ENCODE peak calls at places on chromosomes 7 and 10, in four cellular contexts. One of them, this sample, is unnamed.

GRCh38 chr10:84108797-84109196 is 30.5 kb upstream of the GHITM start:
- DNase-seq in A172: no peak
- DNase-seq in NAMALWA: no peak
- DNase-seq in NCI-H1694: no peak
- DNase-seq in this sample: no peak

GRCh38 chr10:83765711-83766110 is 373.6 kb upstream of the GHITM start:
- DNase-seq in A172: peak
- DNase-seq in NAMALWA: no peak
- DNase-seq in NCI-H1694: no peak
- DNase-seq in this sample: no peak

GRCh38 chr10:58513189-58514101 is 773 bp downstream of the BICC1 start:
- DNase-seq in A172: no peak
- DNase-seq in NAMALWA: no peak
- DNase-seq in NCI-H1694: no peak
- DNase-seq in this sample: no peak

GRCh38 chr7:101104799-101105198 is 19.5 kb downstream of the TRIM56 start:
- DNase-seq in A172: peak
- DNase-seq in NAMALWA: no peak
- DNase-seq in NCI-H1694: no peak
- DNase-seq in this sample: no peak

GRCh38 chr10:122152544-122152943 is 118.6 kb upstream of the BTBD16 start:
- DNase-seq in A172: no peak
- DNase-seq in NAMALWA: no peak
- DNase-seq in NCI-H1694: peak
- DNase-seq in this sample: peak

GRCh38 chr10:96374985-96375830 is 16.4 kb upstream of the OPALIN start:
- DNase-seq in A172: peak
- DNase-seq in NAMALWA: peak
- DNase-seq in NCI-H1694: peak
- DNase-seq in this sample: peak

GRCh38 chr10:23294638-23295247 is 49.9 kb downstream of the C10orf67 start:
- DNase-seq in A172: no peak
- DNase-seq in NAMALWA: peak
- DNase-seq in NCI-H1694: no peak
- DNase-seq in this sample: no peak

GRCh38 chr7:27182861-27183681 is 2.0 kb downstream of the HOXA11 start:
- DNase-seq in A172: no peak
- DNase-seq in NAMALWA: no peak
- DNase-seq in NCI-H1694: no peak
- DNase-seq in this sample: no peak

GRCh38 chr7:68438016-68438415 is 1160.3 kb upstream of the AUTS2 start:
- DNase-seq in A172: no peak
- DNase-seq in NAMALWA: no peak
- DNase-seq in NCI-H1694: no peak
- DNase-seq in this sample: no peak

GRCh38 chr10:78955206-78955605 is 113.6 kb upstream of the ZMIZ1 start:
- DNase-seq in A172: no peak
- DNase-seq in NAMALWA: no peak
- DNase-seq in NCI-H1694: no peak
- DNase-seq in this sample: no peak

GRCh38 chr10:33665512-33665911 is 331.0 kb upstream of the NRP1 start:
- DNase-seq in A172: no peak
- DNase-seq in NAMALWA: no peak
- DNase-seq in NCI-H1694: no peak
- DNase-seq in this sample: no peak

GRCh38 chr10:57952741-57953140 is 315.0 kb downstream of the IPMK start:
- DNase-seq in A172: no peak
- DNase-seq in NAMALWA: no peak
- DNase-seq in NCI-H1694: no peak
- DNase-seq in this sample: no peak

GRCh38 chr7:24778543-24779282 is 21.4 kb upstream of the GSDME start:
- DNase-seq in A172: peak
- DNase-seq in NAMALWA: peak
- DNase-seq in NCI-H1694: no peak
- DNase-seq in this sample: no peak

GRCh38 chr10:31590023-31590800 is 271.2 kb downstream of the ZEB1 start:
- DNase-seq in A172: no peak
- DNase-seq in NAMALWA: no peak
- DNase-seq in NCI-H1694: no peak
- DNase-seq in this sample: no peak

GRCh38 chr10:101063548-101064414 is 2.0 kb downstream of the KAZALD1 start:
- DNase-seq in A172: no peak
- DNase-seq in NAMALWA: no peak
- DNase-seq in NCI-H1694: no peak
- DNase-seq in this sample: no peak

GRCh38 chr7:97844036-97844435 is 28.2 kb downstream of the ASNS start:
- DNase-seq in A172: no peak
- DNase-seq in NAMALWA: no peak
- DNase-seq in NCI-H1694: no peak
- DNase-seq in this sample: no peak

GRCh38 chr10:68471586-68472408 is at the start of gene DNA2:
- DNase-seq in A172: peak
- DNase-seq in NAMALWA: peak
- DNase-seq in NCI-H1694: peak
- DNase-seq in this sample: peak

GRCh38 chr7:139645572-139646523 is 122.4 kb downstream of the CLEC2L start:
- DNase-seq in A172: peak
- DNase-seq in NAMALWA: peak
- DNase-seq in NCI-H1694: peak
- DNase-seq in this sample: peak

GRCh38 chr7:36188266-36188665 is 35.2 kb downstream of the EEPD1 start:
- DNase-seq in A172: no peak
- DNase-seq in NAMALWA: no peak
- DNase-seq in NCI-H1694: no peak
- DNase-seq in this sample: no peak

GRCh38 chr10:22159180-22159579 is 58.6 kb downstream of the EBLN1 start:
- DNase-seq in A172: no peak
- DNase-seq in NAMALWA: no peak
- DNase-seq in NCI-H1694: no peak
- DNase-seq in this sample: no peak

GRCh38 chr7:123580406-123581161 is 21.0 kb upstream of the ASB15 start:
- DNase-seq in A172: peak
- DNase-seq in NAMALWA: peak
- DNase-seq in NCI-H1694: peak
- DNase-seq in this sample: peak

GRCh38 chr7:120691915-120692314 is 166.0 kb downstream of the TSPAN12 start:
- DNase-seq in A172: no peak
- DNase-seq in NAMALWA: no peak
- DNase-seq in NCI-H1694: no peak
- DNase-seq in this sample: no peak

GRCh38 chr10:114115661-114116060 is 58.3 kb downstream of the CCDC186 start:
- DNase-seq in A172: no peak
- DNase-seq in NAMALWA: no peak
- DNase-seq in NCI-H1694: no peak
- DNase-seq in this sample: no peak

This sample was measured in NCI-H446.